ENCODE peak calls at places on chromosomes 13 and 19, in seven cellular contexts. B is body of pancreas, Z is astrocyte, O is colonic mucosa, V is tibial nerve, X is neural progenitor cell, T is heart left ventricle. H is an unnamed sample.

GRCh38 chr19:10149427-10149826 is 29.7 kb upstream of the EIF3G start:
- DNase-seq in T (no peak), B (no peak), O (no peak), X (no peak), Z (no peak), V (no peak), H (no peak)

GRCh38 chr13:99800951-99801350 is 170.6 kb downstream of the ZIC5 start:
- DNase-seq in O (no peak), X (peak; percentile 50), Z (no peak), T (no peak), V (no peak), B (no peak), H (no peak)

GRCh38 chr19:30111456-30111855 is 169.4 kb downstream of the URI1 start:
- DNase-seq in X (no peak), Z (no peak), T (no peak), V (no peak), B (no peak), O (no peak), H (no peak)

GRCh38 chr19:16904599-16904998 is 15.8 kb downstream of the F2RL3 start:
- DNase-seq in X (no peak), T (no peak), B (no peak), Z (no peak), O (no peak), V (no peak), H (no peak)

GRCh38 chr19:737591-738093 is 13.3 kb upstream of the MISP start:
- DNase-seq in O (peak; percentile 70), X (peak; percentile 63), B (peak; percentile 50), T (no peak), Z (no peak), V (no peak), H (peak; percentile 59)

GRCh38 chr19:9953802-9954542 is 17.7 kb upstream of the OLFM2 start:
- DNase-seq in B (no peak), V (no peak), X (no peak), Z (peak; percentile 85), T (no peak), O (no peak), H (no peak)

GRCh38 chr19:33143897-33144405 is 12.0 kb downstream of the WDR88 start:
- DNase-seq in V (peak; percentile 22), B (peak; percentile 68), Z (no peak), O (peak; percentile 66), T (peak; percentile 65), X (peak; percentile 79), H (peak; percentile 53)

GRCh38 chr13:94065741-94066140 is 413.7 kb downstream of the DCT start:
- DNase-seq in X (no peak), B (no peak), O (no peak), T (no peak), V (no peak), Z (peak; percentile 63), H (no peak)

GRCh38 chr19:19647037-19647835 is 3.8 kb upstream of the GMIP start:
- DNase-seq in B (no peak), V (no peak), O (no peak), Z (no peak), X (no peak), T (peak; percentile 26), H (no peak)

GRCh38 chr19:13668964-13669363 is 95.4 kb upstream of the MRI1 start:
- DNase-seq in Z (no peak), X (no peak), T (no peak), O (no peak), B (no peak), V (no peak), H (no peak)

GRCh38 chr13:96710166-96710866 is 284.0 kb downstream of the OXGR1 start:
- DNase-seq in O (no peak), B (no peak), X (peak; percentile 11), Z (no peak), T (no peak), V (no peak), H (no peak)

GRCh38 chr13:24511824-24512207 is 762 bp downstream of the PARP4 start:
- DNase-seq in X (no peak), B (no peak), Z (no peak), T (no peak), O (no peak), V (no peak), H (no peak)

DNA sequence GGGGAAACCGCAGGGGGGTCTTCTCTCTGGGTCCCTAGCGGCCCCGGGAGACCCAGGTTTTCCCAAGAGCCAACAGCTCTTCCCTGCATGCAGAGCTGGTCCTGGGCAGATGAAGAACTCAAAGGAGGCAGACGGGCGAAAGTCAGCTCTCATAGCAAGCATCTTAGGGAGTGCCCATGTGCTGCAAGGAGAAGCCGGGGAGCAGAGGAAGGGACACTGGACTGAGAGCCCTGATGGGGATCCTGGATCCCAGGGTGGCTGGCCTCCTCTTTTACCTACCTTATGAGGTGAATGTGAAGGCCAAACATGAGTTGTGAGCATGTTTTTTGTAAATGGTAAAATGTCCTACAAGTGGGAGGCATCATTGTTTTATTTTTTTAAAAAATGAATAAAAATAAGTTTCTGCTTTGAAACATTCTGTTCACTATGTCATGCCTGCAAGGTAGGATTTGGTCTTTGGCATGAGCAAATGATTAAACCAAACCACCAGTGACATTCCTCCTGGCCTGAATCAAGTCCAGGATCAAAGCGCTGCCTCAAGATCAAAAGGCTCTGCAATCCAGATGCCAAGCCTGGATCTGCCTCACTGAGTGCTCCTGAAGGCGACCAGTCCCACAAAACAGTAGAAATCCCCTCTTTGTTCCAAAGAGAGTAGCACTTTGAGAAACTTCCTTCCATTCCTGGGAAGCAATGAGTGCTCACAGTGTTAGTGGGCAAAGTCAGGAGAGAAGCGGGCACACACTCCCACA is 92.2 kb upstream of the SERP2 start:
- DNase-seq in B (no peak), T (no peak), O (no peak), V (no peak), X (no peak), Z (no peak), H (no peak)
- H3K9me3 ChIP-seq in B (no peaks in the 10 kb centered on the region), T (no peaks in the 10 kb centered on the region), O (no peaks in the 10 kb centered on the region), V (no peaks in the 10 kb centered on the region), X (no peaks in the 10 kb centered on the region), Z (no peaks in the 10 kb centered on the region), H (no peaks in the 10 kb centered on the region)

GRCh38 chr19:49440439-49441209 is 703 bp downstream of the SLC17A7 start:
- DNase-seq in T (no peak), Z (no peak), B (no peak), X (no peak), V (no peak), O (no peak), H (no peak)

GRCh38 chr19:49442793-49443365 is 1.6 kb upstream of the SLC17A7 start:
- DNase-seq in O (peak; percentile 96), Z (peak; percentile 61), V (peak; percentile 97), T (peak; percentile 97), X (peak; percentile 99), B (peak; percentile 95), H (peak; percentile 96)

GRCh38 chr19:49441960-49442350 is 628 bp upstream of the SLC17A7 start:
- DNase-seq in T (no peak), V (no peak), O (no peak), Z (no peak), B (no peak), X (no peak), H (no peak)

GRCh38 chr19:49442354-49442753 is 1.0 kb upstream of the SLC17A7 start:
- DNase-seq in T (peak; percentile 52), V (peak; percentile 69), B (peak; percentile 34), X (peak; percentile 67), Z (no peak), O (no peak), H (peak; percentile 52)

DNA sequence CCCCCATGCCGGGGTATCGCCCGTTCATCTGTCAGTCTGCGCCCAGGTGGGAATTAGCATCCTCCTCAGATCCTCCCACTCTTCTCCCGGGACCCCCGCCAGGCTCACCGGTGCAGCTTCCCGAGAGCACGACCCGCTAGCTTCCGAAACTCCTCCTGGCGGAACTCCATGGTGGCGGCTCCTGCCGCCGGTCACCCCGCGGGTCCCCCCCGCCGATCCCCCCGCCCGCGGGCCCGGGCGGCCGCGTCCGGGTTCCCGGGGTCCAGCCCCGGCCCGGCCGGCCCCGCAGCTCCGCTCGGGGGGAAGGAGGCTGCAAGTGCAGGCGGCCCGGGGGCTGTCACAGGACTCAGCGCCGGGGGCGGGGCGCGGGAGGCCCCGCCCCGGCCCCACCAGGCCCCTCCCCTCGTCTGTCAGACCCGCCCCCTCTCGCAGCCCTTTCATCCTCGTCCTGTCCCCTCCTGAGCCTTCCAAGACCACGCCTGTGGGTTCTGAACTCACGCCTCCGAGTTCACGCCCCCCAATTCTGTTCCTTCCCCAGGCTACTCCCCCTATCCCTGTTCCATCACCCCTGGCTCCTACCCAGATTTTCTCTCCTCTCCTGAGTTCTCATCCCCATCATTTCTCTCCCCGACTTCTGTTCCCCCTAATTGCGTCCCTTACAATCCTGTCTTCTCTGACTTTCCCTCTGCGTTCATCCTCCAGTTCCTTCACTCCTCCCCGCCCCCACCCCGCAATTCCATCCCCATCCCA is at the start of gene SLC17A7:
- DNase-seq in B (peak; percentile 50), O (peak; percentile 41), V (peak; percentile 67), Z (no peak), T (peak; percentile 60), X (peak; percentile 86), H (peak; percentile 50)
- TF ChIP-seq CTCF in B (no peak), O (no peak), V (no peak), Z (no peak), T (no peak), X (no peak), H (no peak)

DNA sequence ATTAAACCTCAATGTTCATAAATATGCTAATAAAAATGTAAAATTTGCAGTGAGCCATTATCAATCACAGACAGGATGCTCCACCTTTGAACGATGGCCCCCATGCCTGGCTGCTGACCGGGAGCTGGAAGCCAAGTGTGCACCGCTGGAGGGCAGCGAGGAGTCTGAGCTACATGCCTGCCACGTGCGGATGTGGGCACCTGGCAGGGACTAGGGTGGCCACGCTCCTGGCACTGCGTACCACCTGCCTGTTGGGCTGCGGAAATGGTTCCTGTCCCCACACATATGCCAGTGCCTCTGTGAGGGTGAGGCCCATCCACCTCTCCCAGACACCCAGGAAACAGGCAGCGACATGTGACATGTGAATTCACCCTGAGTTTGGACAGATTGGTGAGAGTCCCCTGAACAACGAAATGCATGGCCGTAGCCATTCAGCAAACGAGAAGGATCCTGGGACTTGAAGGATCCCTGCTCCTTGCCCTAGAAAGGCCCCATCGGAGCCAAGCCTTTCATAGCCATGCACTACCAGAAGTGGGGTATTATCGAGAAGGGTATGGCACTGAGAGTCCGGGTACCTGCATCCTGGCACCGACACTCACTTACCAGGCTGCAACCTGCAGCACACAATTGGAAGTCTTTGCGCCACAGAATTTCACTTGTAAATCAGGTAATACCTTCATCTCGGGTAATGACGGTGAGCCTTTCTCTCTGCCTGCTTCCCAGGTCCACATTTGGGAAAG is 35.8 kb downstream of the TSHZ3 start:
- DNase-seq in X (no peak), V (no peak), O (no peak), B (no peak), Z (no peak), T (no peak), H (no peak)
- H3K9me3 ChIP-seq in X (no peaks in the 10 kb centered on the region), V (no peaks in the 10 kb centered on the region), O (no peaks in the 10 kb centered on the region), B (no peaks in the 10 kb centered on the region), Z (no peaks in the 10 kb centered on the region), T (no peaks in the 10 kb centered on the region), H (no peaks in the 10 kb centered on the region)

GRCh38 chr13:98142427-98143156 is at the start of gene FARP1:
- DNase-seq in V (peak; percentile 58), X (peak; percentile 94), O (peak; percentile 79), B (peak; percentile 90), T (peak; percentile 71), Z (peak; percentile 41), H (peak; percentile 79)

GRCh38 chr13:98141938-98142426 is 912 bp upstream of the FARP1 start:
- DNase-seq in V (no peak), X (peak; percentile 69), Z (no peak), T (peak; percentile 29), B (peak; percentile 54), O (peak; percentile 27), H (peak; percentile 25)

GRCh38 chr13:98143601-98144500 is 957 bp downstream of the FARP1 start:
- DNase-seq in X (peak; percentile 63), Z (peak; percentile 39), V (peak; percentile 15), O (peak; percentile 24), T (peak; percentile 40), B (peak; percentile 43), H (peak; percentile 45)

GRCh38 chr13:98143157-98143553 is 261 bp downstream of the FARP1 start:
- DNase-seq in X (no peak), V (no peak), B (no peak), T (peak; percentile 48), Z (no peak), O (no peak), H (peak; percentile 38)

GRCh38 chr13:98144501-98145350 is 1.8 kb downstream of the FARP1 start:
- DNase-seq in O (peak; percentile 34), B (peak; percentile 39), T (no peak), X (peak; percentile 81), V (no peak), Z (peak; percentile 46), H (no peak)
- TF ChIP-seq CTCF in O (no peak), B (peak; percentile 17), T (no peak), X (peak; percentile 40), V (no peak), Z (peak; percentile 11), H (no peak)